ENCODE peak calls at places on chromosomes 11 and 22, in ten cellular contexts. A is breast epithelium; R is fibroblast of mammary gland; T is sigmoid colon; C is Jurkat, Clone E6-1; F is transverse colon; I is mucosa of descending colon; B is fibroblast of pulmonary artery; P is Panc1; V is AG04450. Z is an unnamed sample.

GRCh38 chr22:41028841-41029240 is 63.6 kb upstream of the EP300 start:
- DNase-seq in B (peak), C (no peak), V (peak), F (no peak), I (no peak), A (no peak), P (no peak), T (no peak), R (peak), Z (peak)

GRCh38 chr22:48179571-48180546 is 1417.4 kb downstream of the TBC1D22A start:
- DNase-seq in A (no peak), P (no peak), C (no peak), T (no peak), V (no peak), I (no peak), F (no peak), B (no peak), R (no peak), Z (no peak)

GRCh38 chr11:87421422-87421821 is 383.7 kb downstream of the TMEM135 start:
- DNase-seq in B (peak), F (peak), C (peak), I (no peak), T (no peak), R (peak), V (peak), A (no peak), P (peak), Z (no peak)

GRCh38 chr11:69580529-69580928 is 60.4 kb upstream of the CCND1 start:
- DNase-seq in C (no peak), T (no peak), V (no peak), P (no peak), F (no peak), B (no peak), I (no peak), R (no peak), A (no peak), Z (no peak)

GRCh38 chr11:82792319-82792718 is 58.7 kb upstream of the FAM181B start:
- DNase-seq in I (no peak), B (no peak), P (no peak), A (no peak), F (no peak), R (no peak), T (no peak), C (no peak), V (no peak), Z (no peak)

GRCh38 chr22:48902983-48903650 is 924.6 kb downstream of the BRD1 start:
- DNase-seq in B (no peak), I (no peak), C (no peak), P (no peak), R (no peak), A (no peak), V (no peak), F (no peak), T (peak), Z (no peak)

GRCh38 chr11:95104121-95104830 is 14.6 kb downstream of the ENDOD1 start:
- DNase-seq in P (no peak), T (no peak), V (no peak), R (no peak), B (no peak), A (no peak), F (no peak), I (no peak), C (no peak), Z (no peak)

GRCh38 chr11:11400635-11401232 is 47.7 kb upstream of the CSNK2A3 start:
- DNase-seq in C (peak), A (no peak), I (no peak), T (no peak), V (no peak), R (peak), F (no peak), B (no peak), P (no peak), Z (no peak)

DNA sequence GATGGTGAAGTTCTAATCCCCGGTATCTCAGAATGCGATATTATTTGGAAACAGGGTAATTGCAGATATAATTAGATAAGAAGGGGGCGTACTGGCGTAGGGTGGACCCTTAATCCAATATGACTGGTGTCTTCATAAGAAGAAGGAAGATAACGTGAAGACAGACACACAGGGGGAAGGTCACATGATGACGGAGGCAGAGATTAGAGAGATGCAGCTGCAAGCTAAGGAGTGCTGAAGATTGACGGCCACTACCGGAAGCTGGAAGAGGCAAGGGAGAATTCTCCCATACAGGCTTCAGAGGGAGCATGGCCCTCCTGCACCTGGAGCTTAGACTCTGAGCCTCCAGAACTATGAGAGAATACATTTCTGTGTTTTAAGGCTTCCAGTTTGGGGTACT is 54.8 kb downstream of the MIAT start:
- DNase-seq in I (no peak), F (no peak), B (no peak), T (no peak), A (no peak), C (no peak), P (no peak), R (no peak), V (no peak), Z (no peak)
- H3K4me3 ChIP-seq in I (no peak), F (no peak), B (no peak), T (no peak), A (no peak), C (no peak), P (no peak), R (no peak), V (no peak), Z (no peak)

GRCh38 chr11:66346476-66347424 is 679 bp downstream of the B4GAT1 start:
- DNase-seq in C (no peak), I (peak), A (no peak), V (no peak), T (no peak), B (no peak), P (no peak), F (no peak), R (no peak), Z (no peak)
- H3K4me3 ChIP-seq in C (peak), I (peak), A (peak), V (peak), T (peak), B (peak), P (peak), F (peak), R (peak), Z (peak)

DNA sequence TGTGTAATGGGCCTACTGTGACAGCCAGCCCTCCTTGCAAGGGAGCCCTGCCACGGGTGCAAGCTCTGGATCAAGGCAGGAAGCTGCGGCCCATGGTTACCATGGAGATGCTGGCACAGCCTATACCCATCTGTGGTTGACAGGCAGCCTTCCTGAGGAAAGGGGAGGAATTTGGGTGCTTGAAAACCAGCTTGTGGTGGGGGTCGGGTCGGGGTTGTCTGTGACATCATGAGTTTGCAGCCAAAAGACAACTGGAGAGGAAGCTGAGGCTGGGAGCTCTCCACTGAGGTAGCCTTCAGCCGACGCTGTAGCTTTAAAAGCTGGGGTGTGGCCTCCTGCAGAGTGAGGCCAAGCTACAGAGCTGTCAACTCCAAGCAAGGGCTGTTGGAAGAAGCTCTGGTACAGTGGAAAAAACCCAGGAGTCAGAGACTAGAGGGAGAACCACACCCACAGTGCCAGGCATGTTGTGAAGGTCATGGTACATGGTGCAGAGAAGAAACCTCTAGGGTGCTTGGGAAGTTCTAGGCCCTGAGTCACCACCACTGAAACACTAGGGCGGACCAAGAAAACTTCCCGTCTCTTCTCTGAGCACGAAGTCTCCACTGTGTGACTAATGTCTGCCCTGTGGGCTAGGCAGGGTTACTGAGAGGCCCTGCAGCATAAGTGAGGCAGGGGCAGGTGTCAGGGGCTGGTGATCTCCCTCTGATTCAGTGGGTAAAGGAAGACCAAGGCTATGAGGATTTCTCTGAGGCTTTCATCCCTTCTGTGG is 10.8 kb upstream of the LDHA start:
- DNase-seq in R (peak), B (peak), V (peak), C (peak), F (peak), I (peak), T (peak), P (no peak), A (peak), Z (peak)
- H3K4me3 ChIP-seq in R (peak), B (peak), V (no peak), C (peak), F (no peak), I (no peak), T (peak), P (peak), A (peak), Z (peak)

GRCh38 chr11:19789245-19789644 is 76.6 kb downstream of the NAV2 start:
- DNase-seq in V (no peak), F (no peak), B (no peak), I (no peak), T (no peak), P (no peak), R (no peak), C (no peak), A (no peak), Z (no peak)
- H3K4me3 ChIP-seq in V (no peak), F (no peak), B (no peak), I (no peak), T (no peak), P (no peak), R (no peak), C (no peak), A (no peak), Z (no peak)

Z was measured in AG04449.